ENCODE peak calls at places on chromosomes 4 and X, in eight cellular contexts. R is right lobe of liver, W is transverse colon, D is HCT116, M is cardiac muscle cell, V is pancreas, J is stomach, H is Caco-2. L is an unnamed sample.

GRCh38 chr4:111994392-111994791 is 150.9 kb upstream of the FAM241A start:
- DNase-seq in V (no peak), D (no peak), W (no peak), H (no peak), M (no peak), R (no peak), J (no peak), L (no peak)

GRCh38 chr4:119206178-119206577 is 6.3 kb upstream of the USP53 start:
- DNase-seq in M (peak; percentile 18), R (no peak), V (no peak), D (no peak), H (no peak), J (no peak), W (no peak), L (no peak)

GRCh38 chrX:155027509-155028066 is 944 bp downstream of the FUNDC2 start:
- DNase-seq in H (no peak), R (no peak), V (no peak), M (peak; percentile 91), D (peak; percentile 23), J (no peak), W (no peak), L (no peak)

GRCh38 chr4:105551968-105552746 is at the start of gene ARHGEF38:
- DNase-seq in R (no peak), V (peak; percentile 51), D (no peak), W (peak; percentile 77), J (peak; percentile 72), H (peak; percentile 47), M (peak; percentile 2), L (no peak)

GRCh38 chr4:51895816-51896408 is 53.0 kb downstream of the DCUN1D4 start:
- DNase-seq in D (peak; percentile 45), R (no peak), V (no peak), M (peak; percentile 69), J (peak; percentile 62), W (peak; percentile 61), H (peak; percentile 65), L (peak; percentile 29)

GRCh38 chrX:107288676-107289075 is 82.3 kb downstream of the DNAAF6 start:
- DNase-seq in H (no peak), J (no peak), M (no peak), W (no peak), V (no peak), R (no peak), D (no peak), L (no peak)

GRCh38 chr4:10087152-10087791 is 29.3 kb downstream of the WDR1 start:
- DNase-seq in R (peak; percentile 43), J (no peak), D (no peak), W (no peak), H (no peak), V (no peak), M (no peak), L (peak; percentile 12)

GRCh38 chr4:122224348-122224747 is 72.2 kb downstream of the BLTP1 start:
- DNase-seq in M (peak; percentile 21), R (no peak), J (no peak), H (no peak), W (no peak), D (no peak), V (no peak), L (no peak)

GRCh38 chr4:118224239-118224829 is 128.5 kb downstream of the PRSS12 start:
- DNase-seq in W (no peak), V (no peak), R (no peak), M (peak; percentile 81), H (no peak), J (no peak), D (peak; percentile 67), L (no peak)

GRCh38 chrX:55783723-55784122 is 66.2 kb downstream of the RRAGB start:
- DNase-seq in D (no peak), V (no peak), W (no peak), R (no peak), H (no peak), M (no peak), J (no peak), L (no peak)

GRCh38 chr4:29151584-29151983 is 1568.6 kb upstream of the PCDH7 start:
- DNase-seq in M (no peak), J (no peak), W (no peak), H (no peak), R (no peak), V (no peak), D (no peak), L (no peak)

GRCh38 chr4:48300004-48300403 is 30.4 kb upstream of the TEC start:
- DNase-seq in W (no peak), R (no peak), M (no peak), V (no peak), H (no peak), J (no peak), D (no peak), L (no peak)

GRCh38 chr4:147361726-147362125 is 119.2 kb upstream of the EDNRA start:
- DNase-seq in D (peak; percentile 61), V (no peak), M (peak; percentile 94), H (no peak), J (peak; percentile 33), R (no peak), W (peak; percentile 63), L (no peak)

GRCh38 chrX:40120838-40121580 is 23.3 kb upstream of the BCOR start:
- DNase-seq in M (no peak), W (no peak), J (no peak), H (no peak), D (no peak), R (no peak), V (no peak), L (no peak)

GRCh38 chr4:54954656-54955388 is 170.6 kb downstream of the KDR start:
- DNase-seq in M (peak; percentile 34), R (no peak), V (no peak), D (no peak), J (no peak), H (no peak), W (no peak), L (peak; percentile 14)

GRCh38 chr4:45662996-45663395 is 460.9 kb downstream of the GABRG1 start:
- DNase-seq in W (peak; percentile 69), V (peak; percentile 5), R (no peak), H (no peak), M (peak; percentile 82), J (peak; percentile 76), D (no peak), L (peak; percentile 48)

GRCh38 chr4:53886090-53886489 is 178.3 kb downstream of the CHIC2 start:
- DNase-seq in M (no peak), J (no peak), H (no peak), V (no peak), W (no peak), R (no peak), D (no peak), L (no peak)

GRCh38 chr4:1463088-1463926 is 57.1 kb upstream of the NKX1-1 start:
- DNase-seq in V (no peak), D (no peak), J (peak; percentile 17), H (peak; percentile 19), R (no peak), W (no peak), M (peak; percentile 61), L (no peak)

DNA sequence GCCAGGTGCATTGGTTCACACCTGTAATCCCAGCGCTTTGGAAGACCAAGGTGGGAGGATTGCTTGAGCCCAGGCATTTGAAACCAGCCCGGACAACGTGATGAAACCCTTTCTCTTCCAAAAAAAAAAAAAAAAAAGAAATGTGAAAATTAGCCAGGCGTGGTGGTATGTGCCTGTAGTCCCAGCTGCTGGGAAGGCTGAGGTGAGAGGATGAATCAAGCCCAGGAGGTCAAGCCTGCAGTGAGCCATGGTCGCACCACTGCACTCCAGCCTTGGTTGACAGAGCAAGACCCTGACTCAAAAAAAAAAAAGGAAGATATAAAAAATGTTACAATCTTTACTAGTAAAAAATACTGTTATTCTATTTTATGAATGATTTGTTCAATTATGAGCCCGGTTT is 5.9 kb downstream of the FAM199X start:
- DNase-seq in R (no peak), M (no peak), J (no peak), H (no peak), D (no peak), V (no peak), W (no peak), L (no peak)
- H3K4me1 ChIP-seq in R (no peaks in the 10 kb centered on the region), M (peaks cover 4% of the 10 kb centered on the region), J (peaks cover 29% of the 10 kb centered on the region), H (no peaks in the 10 kb centered on the region), D (peaks cover 8% of the 10 kb centered on the region), V (no peaks in the 10 kb centered on the region), W (peaks cover 13% of the 10 kb centered on the region), L (peaks cover 12% of the 10 kb centered on the region)

DNA sequence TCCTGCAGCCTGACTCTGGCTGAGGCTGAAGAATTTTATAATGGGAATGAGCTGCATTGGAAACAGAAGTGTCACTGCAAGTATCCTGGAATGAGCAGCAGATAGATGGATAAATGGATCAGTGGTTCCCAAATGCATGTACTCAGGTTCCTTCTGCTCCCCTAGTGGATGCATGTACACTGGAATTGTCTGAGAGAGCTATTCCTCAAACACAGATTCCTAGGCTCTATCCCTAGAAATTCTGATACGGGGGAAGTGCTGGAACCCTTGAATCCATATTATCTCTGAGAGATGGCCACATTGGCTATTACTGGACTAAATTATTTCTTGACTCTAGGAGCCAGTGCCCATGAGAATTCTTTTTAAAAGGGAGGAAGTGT is 64.8 kb downstream of the TMEM131L start:
- DNase-seq in J (no peak), R (no peak), M (no peak), V (no peak), H (no peak), W (no peak), D (no peak), L (no peak)
- H3K4me1 ChIP-seq in J (peaks cover 63% of the 10 kb centered on the region), R (peaks cover 3% of the 10 kb centered on the region), M (no peaks in the 10 kb centered on the region), V (peaks cover 31% of the 10 kb centered on the region), H (no peaks in the 10 kb centered on the region), W (peaks cover 51% of the 10 kb centered on the region), D (no peaks in the 10 kb centered on the region), L (peaks cover 60% of the 10 kb centered on the region)

DNA sequence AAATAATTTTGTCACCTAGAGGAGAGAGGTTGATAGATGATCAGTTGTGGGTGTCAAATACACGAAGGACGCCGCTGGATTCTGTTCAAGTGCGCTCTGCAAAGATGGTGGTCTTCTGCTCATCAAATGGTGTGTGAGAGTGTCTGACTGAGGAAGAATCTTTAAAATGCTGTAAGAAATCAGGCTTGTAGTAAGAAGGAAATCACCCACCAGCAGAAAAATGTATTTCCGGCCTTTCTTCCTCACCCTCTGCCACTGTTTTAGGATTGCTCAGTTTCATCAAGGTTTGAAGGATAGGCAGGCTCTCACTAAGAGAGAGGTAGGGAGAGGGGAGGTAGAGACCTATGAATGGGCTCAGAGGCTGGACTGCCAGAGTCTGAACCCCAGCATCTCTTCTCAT is 28.7 kb downstream of the RHOH start:
- DNase-seq in W (no peak), V (no peak), M (no peak), D (no peak), H (no peak), J (no peak), R (no peak), L (no peak)
- H3K4me1 ChIP-seq in W (no peaks in the 10 kb centered on the region), V (no peaks in the 10 kb centered on the region), M (no peaks in the 10 kb centered on the region), D (no peaks in the 10 kb centered on the region), H (no peaks in the 10 kb centered on the region), J (no peaks in the 10 kb centered on the region), R (no peaks in the 10 kb centered on the region), L (no peaks in the 10 kb centered on the region)

DNA sequence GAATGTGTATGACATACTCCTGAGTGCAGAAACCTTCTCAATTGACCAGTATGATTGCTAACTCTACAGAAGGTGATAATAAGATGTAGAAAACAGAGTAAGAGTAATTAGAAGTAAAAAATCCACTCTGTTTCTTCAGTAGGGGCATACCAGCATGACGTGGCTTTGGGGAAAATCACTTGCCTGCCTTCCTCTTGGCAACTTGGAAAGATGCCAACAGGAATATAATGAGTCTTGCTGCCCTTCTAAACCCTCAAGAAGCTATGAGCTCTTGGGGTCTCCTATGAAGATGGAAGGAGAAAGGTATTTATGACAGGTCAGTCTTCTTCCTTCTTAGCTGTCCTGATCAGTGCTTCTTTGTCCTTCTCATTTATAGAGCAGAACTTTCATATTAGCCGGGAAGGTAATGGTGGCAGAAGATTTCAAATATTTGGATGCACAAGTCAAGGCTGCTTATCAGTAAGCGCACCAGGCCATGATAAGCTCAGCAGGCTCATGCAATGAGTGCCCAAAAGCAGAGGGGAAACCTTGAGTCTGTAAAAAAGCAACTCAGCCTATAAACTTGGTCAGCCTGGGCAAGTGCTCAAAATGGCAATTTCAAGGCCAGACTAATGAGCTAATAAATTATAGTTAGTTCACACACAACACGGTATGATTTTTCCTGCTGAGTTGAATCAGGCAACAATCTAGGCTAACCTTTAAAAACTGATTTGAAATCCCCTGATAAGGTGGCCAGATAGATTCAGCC is 69.7 kb upstream of the PPARGC1A start:
- DNase-seq in D (no peak), W (no peak), H (no peak), V (no peak), M (no peak), R (no peak), J (no peak), L (no peak)
- H3K4me1 ChIP-seq in D (no peaks in the 10 kb centered on the region), W (no peaks in the 10 kb centered on the region), H (no peaks in the 10 kb centered on the region), V (no peaks in the 10 kb centered on the region), M (peaks cover 6% of the 10 kb centered on the region), R (no peaks in the 10 kb centered on the region), J (peaks cover 13% of the 10 kb centered on the region), L (peaks cover 17% of the 10 kb centered on the region)